ENCODE peak calls at places on chromosomes 6 and 20, in seven cellular contexts. R is astrocyte of the cerebellum, B is mucosa of descending colon, H is neural crest cell, E is fibroblast of the aortic adventitia, U is PC-3, V is Peyer's patch. W is an unnamed sample.

GRCh38 chr20:34420146-34420545 is 57.1 kb downstream of the ITCH start:
- DNase-seq in H (no peak), E (no peak), R (no peak), B (no peak), U (peak), V (no peak), W (no peak)

GRCh38 chr6:156988276-156989158 is 211.3 kb downstream of the ARID1B start:
- DNase-seq in V (peak), B (no peak), H (no peak), E (no peak), R (no peak), U (no peak), W (no peak)

GRCh38 chr6:37308084-37308817 is 45.5 kb upstream of the RNF8 start:
- DNase-seq in B (no peak), R (peak), H (no peak), U (peak), E (peak), V (no peak), W (no peak)

GRCh38 chr6:25462235-25462897 is 183.2 kb downstream of the CARMIL1 start:
- DNase-seq in E (no peak), V (no peak), U (no peak), H (no peak), R (no peak), B (no peak), W (no peak)

GRCh38 chr20:43666376-43667328 is at the start of gene MYBL2:
- DNase-seq in E (peak), U (peak), H (peak), V (peak), R (no peak), B (peak), W (no peak)

GRCh38 chr6:40293109-40293823 is 293.9 kb downstream of the LRFN2 start:
- DNase-seq in V (no peak), H (no peak), R (no peak), B (no peak), E (no peak), U (no peak), W (no peak)

GRCh38 chr6:42197574-42198362 is 3.0 kb upstream of the GUCA1B start:
- DNase-seq in H (no peak), B (no peak), E (peak), V (no peak), U (peak), R (no peak), W (peak)

GRCh38 chr6:44303842-44304241 is 9.3 kb downstream of the AARS2 start:
- DNase-seq in E (no peak), U (no peak), B (no peak), H (no peak), V (no peak), R (no peak), W (no peak)

GRCh38 chr20:24523661-24524060 is 54.2 kb downstream of the SYNDIG1 start:
- DNase-seq in R (no peak), U (no peak), H (no peak), B (no peak), E (no peak), V (no peak), W (no peak)

GRCh38 chr6:44260451-44261297 is 3.3 kb upstream of the SLC35B2 start:
- DNase-seq in E (no peak), H (no peak), U (no peak), V (no peak), R (no peak), B (no peak), W (no peak)

GRCh38 chr20:57652865-57653545 is 32.8 kb upstream of the ZBP1 start:
- DNase-seq in E (no peak), B (no peak), U (no peak), R (no peak), H (no peak), V (peak), W (no peak)

GRCh38 chr6:100370265-100370664 is 94.5 kb downstream of the SIM1 start:
- DNase-seq in R (no peak), H (no peak), E (peak), V (no peak), U (peak), B (no peak), W (no peak)

GRCh38 chr20:31663838-31664695 is 26.4 kb downstream of the COX4I2 start:
- DNase-seq in V (no peak), H (no peak), R (no peak), U (peak), E (no peak), B (peak), W (no peak)

GRCh38 chr20:32539817-32540675 is 45.1 kb downstream of the NOL4L start:
- DNase-seq in V (peak), R (no peak), E (no peak), U (peak), B (peak), H (no peak), W (no peak)

GRCh38 chr6:125140808-125141207 is 12.8 kb upstream of the TPD52L1 start:
- DNase-seq in V (no peak), H (no peak), B (no peak), R (no peak), U (no peak), E (peak), W (no peak)

GRCh38 chr6:96834070-96834469 is 3.2 kb downstream of the GPR63 start:
- DNase-seq in V (no peak), R (no peak), B (no peak), U (no peak), H (no peak), E (no peak), W (no peak)

GRCh38 chr6:70388814-70389213 is 24.5 kb upstream of the FAM135A start:
- DNase-seq in V (no peak), E (no peak), U (no peak), H (no peak), B (no peak), R (no peak), W (no peak)

GRCh38 chr6:106450645-106451044 is 90.1 kb downstream of the CRYBG1 start:
- DNase-seq in B (no peak), H (no peak), R (no peak), V (no peak), U (no peak), E (no peak), W (no peak)

GRCh38 chr6:38182426-38182825 is 362.9 kb downstream of the ZFAND3 start:
- DNase-seq in B (no peak), E (no peak), U (no peak), H (no peak), V (peak), R (no peak), W (no peak)

GRCh38 chr20:64003970-64004725 is 23.2 kb downstream of the PRPF6 start:
- DNase-seq in V (no peak), H (no peak), E (no peak), B (no peak), U (no peak), R (no peak), W (no peak)

GRCh38 chr6:139569561-139569960 is 195.1 kb upstream of the CITED2 start:
- DNase-seq in V (no peak), H (no peak), B (no peak), R (no peak), E (no peak), U (peak), W (peak)

GRCh38 chr20:25277941-25278521 is 30.1 kb downstream of the PYGB start:
- DNase-seq in H (no peak), V (no peak), R (no peak), E (no peak), B (peak), U (no peak), W (no peak)

GRCh38 chr6:110475255-110475654 is 1.2 kb downstream of the SLC22A16 start:
- DNase-seq in H (no peak), V (no peak), E (no peak), U (no peak), R (no peak), B (no peak), W (no peak)

GRCh38 chr6:42702200-42702599 is 20.2 kb downstream of the PRPH2 start:
- DNase-seq in R (no peak), B (no peak), H (no peak), V (no peak), E (peak), U (peak), W (no peak)

GRCh38 chr6:98014791-98015201 is 731.8 kb upstream of the MMS22L start:
- DNase-seq in H (no peak), R (no peak), B (no peak), E (no peak), U (no peak), V (no peak), W (no peak)

GRCh38 chr6:84645000-84645399 is 119.4 kb downstream of the TBX18 start:
- DNase-seq in B (no peak), H (no peak), R (no peak), U (peak), V (no peak), E (peak), W (no peak)

GRCh38 chr6:81575446-81575845 is 177.0 kb downstream of the TENT5A start:
- DNase-seq in V (no peak), E (no peak), U (no peak), B (no peak), H (no peak), R (no peak), W (peak)

GRCh38 chr6:128554302-128554701 is 33.9 kb upstream of the PTPRK start:
- DNase-seq in B (no peak), E (peak), R (no peak), U (peak), H (no peak), V (no peak), W (no peak)

GRCh38 chr6:169119669-169120068 is 134.0 kb downstream of the THBS2 start:
- DNase-seq in U (no peak), R (no peak), B (no peak), H (no peak), V (no peak), E (no peak), W (no peak)

GRCh38 chr20:62710221-62710885 is 1.7 kb downstream of the NTSR1 start:
- DNase-seq in R (no peak), E (no peak), V (no peak), U (no peak), H (no peak), B (peak), W (no peak)
- TF ChIP-seq CTCF in R (no peak), E (no peak), V (no peak), U (no peak), H (no peak), B (no peak), W (no peak)

GRCh38 chr20:46709459-46710148 is at the start of gene SLC2A10:
- DNase-seq in R (no peak), H (peak), U (peak), E (peak), V (no peak), B (peak), W (no peak)
- TF ChIP-seq CTCF in R (no peak), H (no peak), U (peak), E (peak), V (no peak), B (no peak), W (peak)

DNA sequence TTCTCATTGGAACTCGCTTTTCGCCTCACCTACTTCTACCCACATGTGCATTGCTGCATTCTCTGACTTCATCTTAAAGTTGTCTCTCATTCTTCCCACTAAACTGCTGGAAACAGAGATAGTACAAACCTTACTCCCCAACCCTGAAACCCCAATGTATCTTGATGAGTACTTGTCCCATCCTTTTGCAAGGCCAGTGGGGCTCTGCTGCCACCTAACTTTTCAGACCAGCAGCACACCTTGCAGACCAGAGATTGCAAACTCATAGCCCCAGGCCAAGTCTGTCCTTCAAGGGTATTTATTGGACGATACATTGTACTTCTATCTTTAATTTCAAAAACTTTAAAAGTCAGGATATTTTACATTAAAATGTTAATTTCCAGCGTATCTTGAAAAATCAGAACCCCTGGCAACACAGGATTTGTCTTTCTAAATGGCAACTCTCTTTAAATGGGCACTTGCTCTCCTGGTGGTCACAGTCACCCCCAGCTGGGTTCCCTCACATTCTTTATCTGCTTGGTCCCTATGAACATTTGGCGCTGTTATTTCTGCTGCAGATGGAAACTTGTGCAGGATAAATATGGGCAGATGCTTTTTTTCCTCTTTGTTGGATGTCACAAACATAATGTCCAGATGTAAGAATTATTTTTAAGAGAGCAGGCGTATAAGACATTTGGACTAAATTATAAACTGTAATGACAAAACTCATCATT is 83.9 kb downstream of the SOD2 start:
- DNase-seq in U (peak), R (peak), E (peak), V (no peak), H (no peak), B (no peak), W (no peak)
- TF ChIP-seq CTCF in U (peak), R (peak), E (peak), V (peak), H (peak), B (no peak), W (peak)

GRCh38 chr6:1393641-1394283 is 4.4 kb downstream of the FOXF2 start:
- DNase-seq in R (no peak), B (no peak), E (no peak), H (no peak), V (peak), U (no peak), W (no peak)

GRCh38 chr6:1394591-1395463 is 5.5 kb downstream of the FOXF2 start:
- DNase-seq in H (no peak), U (no peak), R (no peak), E (no peak), V (no peak), B (no peak), W (no peak)

GRCh38 chr6:1396952-1397868 is 7.8 kb downstream of the FOXF2 start:
- DNase-seq in U (peak), E (peak), H (peak), V (peak), B (no peak), R (peak), W (peak)

GRCh38 chr6:1395496-1395895 is 6.1 kb downstream of the FOXF2 start:
- DNase-seq in U (no peak), E (no peak), H (no peak), B (no peak), R (no peak), V (no peak), W (no peak)

GRCh38 chr6:1395941-1396908 is 6.8 kb downstream of the FOXF2 start:
- DNase-seq in B (no peak), E (no peak), R (no peak), H (no peak), U (no peak), V (no peak), W (no peak)
- TF ChIP-seq CTCF in B (no peak), E (no peak), R (no peak), H (no peak), U (no peak), V (no peak), W (no peak)

DNA sequence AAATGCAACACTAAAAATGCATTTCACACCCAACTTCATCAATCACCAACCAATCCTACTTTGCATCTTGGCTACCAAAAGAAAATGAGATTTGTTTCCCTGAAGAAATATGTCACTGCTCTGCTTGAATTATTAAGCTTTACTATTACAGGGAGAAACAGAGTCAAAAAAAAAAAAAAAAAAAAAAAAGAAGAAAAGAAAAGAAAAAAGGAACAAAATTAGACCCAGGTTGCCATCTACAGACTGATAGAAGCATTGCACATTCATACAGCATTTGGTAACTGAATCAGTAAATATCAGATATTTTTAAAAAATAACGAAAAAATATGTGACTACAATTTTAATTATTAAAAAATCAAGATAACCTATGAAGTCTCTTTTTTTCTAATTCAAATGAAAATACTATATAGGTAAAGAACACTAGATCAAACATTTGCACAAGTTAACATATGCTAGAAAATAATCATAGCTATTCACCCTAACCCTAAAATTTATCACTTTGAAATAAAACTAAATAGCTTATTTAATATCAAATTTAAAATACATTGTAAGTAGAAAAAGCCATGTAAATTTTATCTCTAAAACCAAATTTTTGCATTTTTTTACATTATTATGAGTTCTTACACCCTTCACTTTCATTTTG is 83.3 kb downstream of the DCDC2 start:
- DNase-seq in U (peak), B (no peak), H (no peak), E (peak), R (no peak), V (no peak), W (no peak)
- TF ChIP-seq CTCF in U (peak), B (no peak), H (peak), E (peak), R (peak), V (peak), W (peak)

DNA sequence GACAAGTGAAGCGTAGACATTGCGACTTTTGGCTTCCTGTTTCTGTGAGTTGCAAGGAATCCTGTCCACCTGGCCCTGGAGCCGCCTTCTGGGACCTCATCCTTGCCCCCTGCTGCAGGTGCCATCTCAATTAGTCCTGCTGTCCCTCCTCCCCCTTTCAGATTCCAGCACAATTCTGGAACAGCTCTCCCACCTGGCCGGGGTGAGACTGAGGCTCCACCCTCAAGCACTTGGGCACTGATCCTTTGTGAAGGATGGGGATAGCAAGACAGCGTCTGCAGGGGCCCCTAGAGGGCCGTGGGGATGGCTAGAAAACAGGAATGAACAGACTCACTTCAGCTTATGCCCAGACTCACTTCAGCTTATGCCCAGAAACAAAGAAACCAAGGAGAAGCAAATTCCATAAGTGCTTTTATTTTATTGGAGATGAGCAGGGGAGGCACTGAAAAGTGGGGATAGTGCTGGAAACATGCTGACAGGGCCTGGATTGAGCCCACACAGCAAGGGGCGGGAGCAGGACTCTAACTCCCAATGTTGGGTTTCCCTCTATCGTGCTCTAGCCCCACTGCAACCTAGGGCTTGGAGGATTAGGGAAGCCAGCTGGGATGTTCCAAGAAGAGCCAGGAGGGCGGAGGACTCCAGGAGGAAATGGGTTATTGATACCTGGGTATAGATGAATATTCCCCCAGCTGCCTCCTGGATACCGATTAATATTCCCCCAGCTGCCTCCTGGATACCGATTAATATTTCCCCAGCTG is 1.4 kb downstream of the C6orf15 start:
- DNase-seq in E (no peak), R (no peak), H (no peak), V (no peak), U (no peak), B (no peak), W (no peak)
- TF ChIP-seq CTCF in E (no peak), R (no peak), H (no peak), V (no peak), U (no peak), B (no peak), W (no peak)

GRCh38 chr6:52573295-52573694 is 3.6 kb downstream of the TRAM2 start:
- DNase-seq in E (peak), R (no peak), H (no peak), U (peak), B (no peak), V (no peak), W (no peak)
- TF ChIP-seq CTCF in E (peak), R (peak), H (no peak), U (no peak), B (no peak), V (no peak), W (peak)

DNA sequence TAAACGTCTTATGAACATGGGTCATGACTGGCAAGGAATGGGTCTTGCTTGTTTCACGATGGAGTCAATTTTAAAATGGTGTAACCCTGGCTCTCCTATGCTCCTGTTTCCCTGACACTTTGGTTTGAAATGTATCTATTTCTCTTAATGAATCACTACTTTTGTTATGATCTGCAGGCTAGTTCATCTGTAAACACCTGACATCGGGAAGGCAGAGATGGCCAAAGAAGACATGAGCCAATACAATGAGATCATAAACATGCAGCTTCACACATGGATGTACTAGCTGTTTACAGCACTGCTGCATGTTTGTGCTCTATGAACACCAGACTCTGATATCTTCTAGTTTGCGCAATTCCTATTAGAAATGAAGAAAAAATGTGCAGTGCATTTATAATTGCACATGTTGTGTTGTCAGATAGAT is 11.0 kb upstream of the RAD21L1 start:
- DNase-seq in V (no peak), B (no peak), R (no peak), E (no peak), H (no peak), U (no peak), W (no peak)
- TF ChIP-seq CTCF in V (no peak), B (no peak), R (no peak), E (no peak), H (no peak), U (no peak), W (no peak)

DNA sequence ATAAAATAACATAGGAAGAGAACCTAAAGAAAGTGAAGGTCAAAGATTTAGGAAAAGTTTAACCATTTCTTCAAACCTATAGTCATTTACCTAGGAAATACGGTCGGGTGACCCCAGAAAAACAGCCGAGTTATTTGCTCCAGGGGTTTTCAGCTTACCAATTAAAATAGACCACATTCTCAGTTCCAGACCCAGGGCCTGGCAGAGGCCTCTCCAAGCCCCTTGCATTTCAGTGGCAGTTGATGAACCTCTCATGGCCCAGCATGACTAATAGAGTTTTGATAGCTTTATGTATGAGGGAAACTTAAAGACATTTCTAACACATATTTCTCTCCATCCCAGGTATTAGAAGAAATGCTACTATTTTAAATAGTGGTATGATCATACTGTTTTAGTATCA is 113.5 kb downstream of the OGFRL1 start:
- DNase-seq in H (no peak), R (no peak), E (no peak), B (no peak), U (no peak), V (no peak), W (no peak)
- TF ChIP-seq CTCF in H (no peak), R (no peak), E (no peak), B (no peak), U (no peak), V (no peak), W (no peak)